ENCODE peak calls at places on chromosome 7, in six cellular contexts. I, L, F, K, B and Y are unnamed samples.

GRCh38 chr7:20189852-20190251 is 27.3 kb downstream of the MACC1 start:
- DNase-seq in B (no peak), F (no peak), K (no peak), I (no peak), L (no peak), Y (no peak)

GRCh38 chr7:157575181-157575580 is 238.4 kb downstream of the DNAJB6 start:
- DNase-seq in I (no peak), K (no peak), L (no peak), F (no peak), B (no peak), Y (no peak)

GRCh38 chr7:135575296-135575695 is 17.6 kb downstream of the NUP205 start:
- DNase-seq in F (no peak), K (no peak), L (no peak), I (no peak), B (no peak), Y (no peak)

GRCh38 chr7:10122573-10123100 is 851.0 kb upstream of the PHF14 start:
- DNase-seq in K (no peak), F (peak; percentile 77), B (peak; percentile 49), I (no peak), L (no peak), Y (peak; percentile 42)

GRCh38 chr7:26670841-26671240 is 193.5 kb downstream of the SKAP2 start:
- DNase-seq in K (no peak), F (no peak), B (no peak), L (no peak), I (no peak), Y (no peak)

GRCh38 chr7:2903686-2904162 is 59.6 kb upstream of the GNA12 start:
- DNase-seq in K (no peak), F (no peak), L (no peak), I (no peak), B (no peak), Y (no peak)

GRCh38 chr7:42915356-42915755 is 3.5 kb upstream of the C7orf25 start:
- DNase-seq in B (no peak), K (no peak), F (no peak), L (peak; percentile 27), I (peak; percentile 19), Y (no peak)

GRCh38 chr7:29639887-29640600 is 76.4 kb downstream of the PRR15 start:
- DNase-seq in F (no peak), B (no peak), K (no peak), I (no peak), L (no peak), Y (peak; percentile 87)

GRCh38 chr7:121994625-121995410 is 121.9 kb downstream of the PTPRZ1 start:
- DNase-seq in I (peak; percentile 59), B (peak; percentile 79), K (peak; percentile 55), L (peak; percentile 62), F (peak; percentile 72), Y (peak; percentile 78)

GRCh38 chr7:584122-584465 is 64.4 kb upstream of the PDGFA start:
- DNase-seq in F (no peak), L (no peak), I (no peak), K (no peak), B (no peak), Y (no peak)

GRCh38 chr7:28328161-28328560 is 84.2 kb upstream of the CREB5 start:
- DNase-seq in F (peak; percentile 32), I (no peak), K (no peak), B (no peak), L (no peak), Y (no peak)

GRCh38 chr7:37452346-37452745 is 3.7 kb upstream of the ELMO1 start:
- DNase-seq in I (no peak), F (no peak), B (no peak), L (no peak), K (no peak), Y (no peak)

GRCh38 chr7:66454600-66455225 is 174.0 kb upstream of the KCTD7 start:
- DNase-seq in B (no peak), L (no peak), I (no peak), F (no peak), K (peak; percentile 48), Y (no peak)

GRCh38 chr7:5470721-5471311 is 47.2 kb upstream of the TNRC18 start:
- DNase-seq in B (no peak), L (no peak), K (no peak), F (no peak), I (no peak), Y (no peak)